ENCODE peak calls at places on chromosomes 7 and 10, in four cellular contexts. C is stimulated activated CD4-positive, alpha-beta T cell treated with anti-CD3 and anti-CD28 coated beads, Interleukin-1b, Interleukin-23, amount 100 ng/mL, for 1 hour; P is right cardiac atrium; B is right lobe of liver. Y is an unnamed sample.

GRCh38 chr10:21488246-21488953 is 37.1 kb downstream of the SKIDA1 start:
- DNase-seq in C (no peak), P (no peak), B (no peak), Y (no peak)

GRCh38 chr7:26603631-26604030 is 260.8 kb downstream of the SKAP2 start:
- DNase-seq in C (no peak), P (no peak), B (no peak), Y (no peak)

GRCh38 chr10:21327239-21327993 is 198.1 kb downstream of the SKIDA1 start:
- DNase-seq in C (no peak), P (no peak), B (no peak), Y (no peak)

GRCh38 chr7:84837405-84837804 is 349.5 kb downstream of the SEMA3D start:
- DNase-seq in C (no peak), P (no peak), B (no peak), Y (no peak)

GRCh38 chr10:12513003-12513365 is 163.6 kb downstream of the CAMK1D start:
- DNase-seq in C (no peak), P (no peak), B (no peak), Y (no peak)

GRCh38 chr7:45892407-45893035 is 4.2 kb downstream of the IGFBP1 start:
- DNase-seq in C (no peak), P (no peak), B (peak), Y (no peak)

GRCh38 chr10:110355181-110355831 is 50.6 kb upstream of the SMNDC1 start:
- DNase-seq in C (no peak), P (no peak), B (no peak), Y (no peak)

GRCh38 chr10:113712755-113713154 is 33.0 kb downstream of the CASP7 start:
- DNase-seq in C (no peak), P (no peak), B (no peak), Y (no peak)

GRCh38 chr7:28483868-28484267 is 71.5 kb downstream of the CREB5 start:
- DNase-seq in C (no peak), P (no peak), B (no peak), Y (no peak)